ENCODE peak calls at places on chromosomes 11 and 22, in eight cellular contexts. S is right atrium auricular region; U is transverse colon; F is coronary artery; D is IMR-90; N is CD8-positive, alpha-beta T cell; Y is kidney epithelial cell; E is hepatocyte. A is an unnamed sample.

GRCh38 chr11:46378811-46379482 is 2.5 kb upstream of the MDK start:
- DNase-seq in S (no peak), U (no peak), F (no peak), D (no peak), N (no peak), Y (no peak), E (no peak), A (no peak)

GRCh38 chr22:41555325-41555724 is 5.5 kb upstream of the CSDC2 start:
- DNase-seq in S (no peak), U (no peak), F (no peak), D (no peak), N (no peak), Y (no peak), E (no peak), A (no peak)

GRCh38 chr11:106585061-106585460 is 433.2 kb downstream of the GUCY1A2 start:
- DNase-seq in S (no peak), U (no peak), F (no peak), D (peak), N (no peak), Y (no peak), E (peak), A (no peak)

GRCh38 chr22:36641902-36642640 is 61.5 kb downstream of the CACNG2 start:
- DNase-seq in S (no peak), U (no peak), F (peak), D (peak), N (no peak), Y (no peak), E (peak), A (no peak)

GRCh38 chr11:10125522-10126133 is 168.4 kb downstream of the SBF2 start:
- DNase-seq in S (no peak), U (no peak), F (no peak), D (peak), N (no peak), Y (no peak), E (no peak), A (no peak)

GRCh38 chr11:46338988-46339666 is 8.1 kb upstream of the DGKZ start:
- DNase-seq in S (no peak), U (no peak), F (no peak), D (no peak), N (no peak), Y (no peak), E (peak), A (peak)

GRCh38 chr11:76674517-76675400 is 4.2 kb upstream of the LRRC32 start:
- DNase-seq in S (no peak), U (no peak), F (no peak), D (no peak), N (no peak), Y (peak), E (no peak), A (no peak)

GRCh38 chr11:130383363-130384168 is 44.8 kb downstream of the ADAMTS8 start:
- DNase-seq in S (no peak), U (no peak), F (no peak), D (peak), N (no peak), Y (peak), E (peak), A (peak)

GRCh38 chr11:1205121-1205986 is 17.5 kb upstream of the MUC5B start:
- DNase-seq in S (no peak), U (peak), F (no peak), D (no peak), N (no peak), Y (no peak), E (no peak), A (no peak)

GRCh38 chr11:109526061-109526460 is 104.1 kb downstream of the C11orf87 start:
- DNase-seq in S (no peak), U (no peak), F (no peak), D (no peak), N (no peak), Y (no peak), E (no peak), A (no peak)

GRCh38 chr11:119860561-119861094 is 131.6 kb upstream of the NECTIN1 start:
- DNase-seq in S (no peak), U (no peak), F (no peak), D (no peak), N (no peak), Y (no peak), E (no peak), A (no peak)

GRCh38 chr11:64226507-64227051 is 505 bp downstream of the NUDT22 start:
- DNase-seq in S (no peak), U (peak), F (peak), D (no peak), N (peak), Y (no peak), E (no peak), A (peak)

GRCh38 chr22:22534604-22535415 is 14.7 kb upstream of the ZNF280A start:
- DNase-seq in S (no peak), U (no peak), F (no peak), D (no peak), N (no peak), Y (no peak), E (no peak), A (no peak)

GRCh38 chr22:32685527-32685926 is 116.0 kb upstream of the TIMP3 start:
- DNase-seq in S (no peak), U (no peak), F (no peak), D (peak), N (no peak), Y (no peak), E (no peak), A (no peak)

GRCh38 chr11:10373340-10373739 is 68.5 kb downstream of the ADM start:
- DNase-seq in S (no peak), U (no peak), F (no peak), D (peak), N (no peak), Y (no peak), E (no peak), A (no peak)

GRCh38 chr11:87325490-87325872 is 287.7 kb downstream of the TMEM135 start:
- DNase-seq in S (no peak), U (no peak), F (no peak), D (no peak), N (no peak), Y (no peak), E (no peak), A (no peak)

GRCh38 chr11:120985718-120986569 is 38.0 kb upstream of the TBCEL start:
- DNase-seq in S (no peak), U (peak), F (no peak), D (peak), N (peak), Y (no peak), E (peak), A (peak)

GRCh38 chr22:42856179-42856864 is 751 bp downstream of the ARFGAP3 start:
- DNase-seq in S (peak), U (peak), F (peak), D (peak), N (peak), Y (no peak), E (peak), A (peak)

GRCh38 chr11:60809249-60809648 is 24.1 kb downstream of the MS4A10 start:
- DNase-seq in S (no peak), U (no peak), F (no peak), D (no peak), N (no peak), Y (no peak), E (no peak), A (no peak)

GRCh38 chr11:77791301-77791700 is 29.2 kb downstream of the RSF1 start:
- DNase-seq in S (no peak), U (no peak), F (no peak), D (no peak), N (no peak), Y (no peak), E (no peak), A (no peak)

GRCh38 chr22:45722006-45722405 is 50.4 kb downstream of the ATXN10 start:
- DNase-seq in S (no peak), U (no peak), F (no peak), D (no peak), N (no peak), Y (peak), E (no peak), A (no peak)

GRCh38 chr11:115527534-115528125 is 23.4 kb upstream of the CADM1 start:
- DNase-seq in S (no peak), U (no peak), F (no peak), D (no peak), N (no peak), Y (no peak), E (peak), A (no peak)

GRCh38 chr22:43006753-43007152 is 8.2 kb downstream of the PACSIN2 start:
- DNase-seq in S (no peak), U (no peak), F (no peak), D (no peak), N (no peak), Y (no peak), E (peak), A (no peak)

GRCh38 chr22:41040483-41040882 is 51.9 kb upstream of the EP300 start:
- DNase-seq in S (no peak), U (no peak), F (no peak), D (no peak), N (no peak), Y (no peak), E (no peak), A (no peak)

GRCh38 chr11:110147965-110148709 is 54.9 kb downstream of the ZC3H12C start:
- DNase-seq in S (no peak), U (no peak), F (no peak), D (peak), N (no peak), Y (peak), E (no peak), A (no peak)

GRCh38 chr22:45585437-45585755 is 82.7 kb downstream of the FBLN1 start:
- DNase-seq in S (no peak), U (no peak), F (no peak), D (peak), N (no peak), Y (no peak), E (no peak), A (no peak)

GRCh38 chr11:98130117-98130625 is 890.6 kb upstream of the CNTN5 start:
- DNase-seq in S (no peak), U (no peak), F (no peak), D (no peak), N (no peak), Y (no peak), E (no peak), A (no peak)

GRCh38 chr11:66419825-66420224 is 1.0 kb upstream of the NPAS4 start:
- DNase-seq in S (no peak), U (no peak), F (no peak), D (no peak), N (no peak), Y (no peak), E (no peak), A (no peak)

GRCh38 chr11:66420671-66421476 is at the start of gene NPAS4:
- DNase-seq in S (no peak), U (no peak), F (no peak), D (no peak), N (no peak), Y (no peak), E (no peak), A (no peak)

GRCh38 chr11:66418986-66419308 is 1.9 kb upstream of the NPAS4 start:
- DNase-seq in S (no peak), U (no peak), F (no peak), D (no peak), N (no peak), Y (no peak), E (no peak), A (no peak)

GRCh38 chr11:66417000-66417399 is 3.8 kb upstream of the NPAS4 start:
- DNase-seq in S (no peak), U (no peak), F (no peak), D (no peak), N (no peak), Y (no peak), E (no peak), A (no peak)

GRCh38 chr11:66418168-66418985 is 2.5 kb upstream of the NPAS4 start:
- DNase-seq in S (peak), U (peak), F (peak), D (peak), N (peak), Y (peak), E (peak), A (peak)
- TF ChIP-seq CTCF in S (peak), U (peak), F (no peak), D (peak), N (no peak), Y (peak), E (peak), A (peak)

GRCh38 chr22:30182365-30182764 is 64.2 kb downstream of the LIF start:
- DNase-seq in S (no peak), U (no peak), F (no peak), D (peak), N (no peak), Y (peak), E (no peak), A (no peak)

GRCh38 chr22:30183271-30183670 is 63.3 kb downstream of the LIF start:
- DNase-seq in S (no peak), U (no peak), F (no peak), D (no peak), N (no peak), Y (no peak), E (no peak), A (no peak)

GRCh38 chr22:30182833-30183232 is 63.7 kb downstream of the LIF start:
- DNase-seq in S (no peak), U (no peak), F (no peak), D (peak), N (no peak), Y (no peak), E (no peak), A (no peak)

GRCh38 chr22:30185129-30185528 is 61.4 kb downstream of the LIF start:
- DNase-seq in S (no peak), U (no peak), F (no peak), D (peak), N (no peak), Y (no peak), E (no peak), A (no peak)

GRCh38 chr22:30183861-30184278 is 62.7 kb downstream of the LIF start:
- DNase-seq in S (no peak), U (no peak), F (no peak), D (peak), N (no peak), Y (no peak), E (no peak), A (no peak)
- TF ChIP-seq CTCF in S (no peak), U (no peak), F (no peak), D (no peak), N (no peak), Y (no peak), E (no peak), A (no peak)

GRCh38 chr11:69605737-69606526 is 35.0 kb upstream of the CCND1 start:
- DNase-seq in S (no peak), U (no peak), F (no peak), D (no peak), N (no peak), Y (no peak), E (no peak), A (no peak)
- TF ChIP-seq CTCF in S (no peak), U (no peak), F (no peak), D (no peak), N (no peak), Y (no peak), E (no peak), A (no peak)

GRCh38 chr11:70644343-70645060 is 246.2 kb downstream of the CTTN start:
- DNase-seq in S (no peak), U (no peak), F (no peak), D (no peak), N (no peak), Y (no peak), E (no peak), A (no peak)

GRCh38 chr11:70640408-70640807 is 242.1 kb downstream of the CTTN start:
- DNase-seq in S (no peak), U (no peak), F (no peak), D (no peak), N (no peak), Y (no peak), E (no peak), A (no peak)

GRCh38 chr11:70641366-70641765 is 243.0 kb downstream of the CTTN start:
- DNase-seq in S (no peak), U (no peak), F (no peak), D (no peak), N (no peak), Y (no peak), E (peak), A (no peak)

GRCh38 chr11:70643642-70644041 is 245.3 kb downstream of the CTTN start:
- DNase-seq in S (no peak), U (no peak), F (no peak), D (no peak), N (no peak), Y (no peak), E (no peak), A (no peak)

DNA sequence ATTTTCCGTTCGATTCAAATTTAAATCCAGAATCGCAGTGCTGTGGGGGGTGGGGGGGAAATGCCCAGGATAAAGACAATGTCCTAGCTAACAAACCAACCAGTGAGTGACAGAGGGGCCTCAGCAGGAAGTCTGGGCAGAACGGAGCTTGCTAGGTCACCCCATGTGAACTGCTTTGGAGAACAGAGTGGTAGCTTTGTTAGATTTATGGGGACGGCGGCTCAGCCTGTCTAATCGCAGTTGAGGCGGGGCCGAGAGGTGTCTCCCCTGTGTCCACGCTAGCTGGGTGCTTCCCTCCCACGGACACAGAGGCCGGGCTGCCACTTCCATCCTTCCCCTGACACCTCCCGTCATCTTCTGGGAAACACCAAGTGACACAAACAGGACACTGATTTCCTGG is 244.0 kb downstream of the CTTN start:
- DNase-seq in S (no peak), U (no peak), F (no peak), D (no peak), N (no peak), Y (no peak), E (no peak), A (no peak)
- TF ChIP-seq CTCF in S (no peak), U (no peak), F (no peak), D (no peak), N (no peak), Y (no peak), E (no peak), A (no peak)

GRCh38 chr11:68388595-68389198 is 71.9 kb upstream of the PPP6R3 start:
- DNase-seq in S (no peak), U (no peak), F (no peak), D (no peak), N (no peak), Y (no peak), E (no peak), A (no peak)
- TF ChIP-seq CTCF in S (no peak), U (no peak), F (no peak), D (no peak), N (no peak), Y (no peak), E (no peak), A (no peak)

DNA sequence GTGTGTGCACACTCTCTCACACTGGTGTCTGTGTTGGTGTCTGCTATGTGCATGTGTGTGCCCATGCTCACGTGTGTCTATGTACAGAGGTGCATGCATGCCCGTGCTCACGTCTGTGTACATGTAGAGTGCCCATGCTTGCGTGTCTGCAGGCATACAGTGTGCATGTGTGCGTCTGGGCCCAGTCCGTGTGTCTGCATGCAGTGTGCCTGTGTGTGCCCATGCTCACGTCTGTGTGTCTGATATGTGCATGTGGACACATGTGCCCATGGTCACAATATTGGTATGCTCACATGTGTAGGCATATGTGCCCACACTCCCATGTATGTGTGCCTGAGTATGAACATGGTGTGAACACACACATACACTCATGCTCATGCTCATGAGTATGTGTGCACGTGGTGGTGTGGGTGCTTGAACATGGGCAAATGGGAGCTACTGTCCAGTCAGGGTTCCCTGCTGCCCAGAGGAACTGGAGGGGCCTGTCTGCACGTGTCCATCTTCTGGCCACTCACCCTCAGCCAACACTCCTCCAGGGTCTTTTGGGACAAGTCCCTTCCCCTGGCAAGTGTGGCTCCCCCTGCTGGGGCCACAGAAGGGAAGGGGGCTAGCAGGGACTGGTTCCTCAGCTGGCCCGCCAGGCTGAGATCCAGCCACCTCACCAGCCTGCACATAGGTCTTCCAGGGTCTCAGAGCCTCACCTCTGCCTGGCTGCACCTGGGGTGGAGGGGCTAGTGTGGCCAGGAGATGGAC is 7.3 kb upstream of the TBX1 start:
- DNase-seq in S (no peak), U (no peak), F (no peak), D (no peak), N (no peak), Y (no peak), E (no peak), A (no peak)
- TF ChIP-seq CTCF in S (no peak), U (no peak), F (no peak), D (no peak), N (no peak), Y (no peak), E (no peak), A (no peak)

GRCh38 chr11:81220166-81220895 is 1513.3 kb downstream of the FAM181B start:
- DNase-seq in S (no peak), U (no peak), F (no peak), D (no peak), N (no peak), Y (no peak), E (no peak), A (no peak)
- TF ChIP-seq CTCF in S (no peak), U (no peak), F (no peak), D (no peak), N (no peak), Y (no peak), E (no peak), A (no peak)

GRCh38 chr11:6612816-6613136 is 760 bp upstream of the TAF10 start:
- DNase-seq in S (no peak), U (peak), F (no peak), D (no peak), N (no peak), Y (no peak), E (no peak), A (peak)
- TF ChIP-seq CTCF in S (peak), U (peak), F (peak), D (peak), N (peak), Y (peak), E (peak), A (peak)

DNA sequence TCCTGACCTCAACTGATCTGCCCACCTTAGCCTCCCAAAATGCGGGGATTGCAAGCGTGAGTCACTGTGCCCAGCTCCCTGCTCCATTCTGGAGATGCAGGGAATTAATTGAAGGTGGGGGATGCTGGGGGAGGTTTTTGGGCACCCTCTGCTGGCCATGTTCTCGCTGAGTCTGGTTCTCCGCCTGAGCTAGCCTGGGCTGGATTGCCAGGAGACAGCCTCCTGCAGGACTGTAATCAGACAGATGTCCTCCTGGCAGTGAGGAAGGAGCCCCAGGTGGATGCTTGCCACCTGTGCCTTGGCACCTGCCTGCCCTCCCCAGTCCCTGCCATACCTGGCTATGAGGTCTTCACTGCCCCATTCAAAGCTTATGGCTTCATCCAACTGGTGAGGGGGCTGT is 5.4 kb downstream of the MTFP1 start:
- DNase-seq in S (no peak), U (no peak), F (no peak), D (no peak), N (no peak), Y (no peak), E (no peak), A (no peak)
- TF ChIP-seq CTCF in S (no peak), U (no peak), F (no peak), D (no peak), N (no peak), Y (no peak), E (no peak), A (no peak)

A was measured in PC-9.